ENCODE peak calls at places on chromosomes 7 and 10, in six cellular contexts. One of them, this sample, is unnamed.

GRCh38 chr7:45923290-45923689 is 2.2 kb upstream of the IGFBP3 start:
- DNase-seq in BE2C: peak
- DNase-seq in HFF-Myc: peak
- DNase-seq in kidney epithelial cell: no peak
- DNase-seq in choroid plexus epithelial cell: peak
- DNase-seq in dorsolateral prefrontal cortex: peak
- DNase-seq in this sample: peak

GRCh38 chr10:114042895-114043531 is 653 bp upstream of the ADRB1 start:
- DNase-seq in BE2C: no peak
- DNase-seq in HFF-Myc: no peak
- DNase-seq in kidney epithelial cell: no peak
- DNase-seq in choroid plexus epithelial cell: peak
- DNase-seq in dorsolateral prefrontal cortex: peak
- DNase-seq in this sample: peak

GRCh38 chr7:101216001-101216859 is 1.2 kb downstream of the PLOD3 start:
- DNase-seq in BE2C: no peak
- DNase-seq in HFF-Myc: no peak
- DNase-seq in kidney epithelial cell: no peak
- DNase-seq in choroid plexus epithelial cell: peak
- DNase-seq in dorsolateral prefrontal cortex: no peak
- DNase-seq in this sample: peak

GRCh38 chr10:1089017-1089689 is 33.0 kb downstream of the WDR37 start:
- DNase-seq in BE2C: no peak
- DNase-seq in HFF-Myc: no peak
- DNase-seq in kidney epithelial cell: no peak
- DNase-seq in choroid plexus epithelial cell: no peak
- DNase-seq in dorsolateral prefrontal cortex: no peak
- DNase-seq in this sample: no peak

GRCh38 chr10:63689768-63690167 is 168.6 kb downstream of the REEP3 start:
- DNase-seq in BE2C: no peak
- DNase-seq in HFF-Myc: no peak
- DNase-seq in kidney epithelial cell: no peak
- DNase-seq in choroid plexus epithelial cell: no peak
- DNase-seq in dorsolateral prefrontal cortex: no peak
- DNase-seq in this sample: no peak

GRCh38 chr10:112687647-112688046 is 240.6 kb downstream of the VTI1A start:
- DNase-seq in BE2C: no peak
- DNase-seq in HFF-Myc: no peak
- DNase-seq in kidney epithelial cell: no peak
- DNase-seq in choroid plexus epithelial cell: peak
- DNase-seq in dorsolateral prefrontal cortex: no peak
- DNase-seq in this sample: peak

GRCh38 chr7:2436341-2437104 is 33.1 kb downstream of the CHST12 start:
- DNase-seq in BE2C: no peak
- DNase-seq in HFF-Myc: no peak
- DNase-seq in kidney epithelial cell: no peak
- DNase-seq in choroid plexus epithelial cell: no peak
- DNase-seq in dorsolateral prefrontal cortex: no peak
- DNase-seq in this sample: no peak

GRCh38 chr10:14466256-14466655 is 135.5 kb upstream of the FRMD4A start:
- DNase-seq in BE2C: no peak
- DNase-seq in HFF-Myc: no peak
- DNase-seq in kidney epithelial cell: peak
- DNase-seq in choroid plexus epithelial cell: no peak
- DNase-seq in dorsolateral prefrontal cortex: no peak
- DNase-seq in this sample: no peak

GRCh38 chr7:149422065-149422913 is 38.6 kb downstream of the ZNF777 start:
- DNase-seq in BE2C: peak
- DNase-seq in HFF-Myc: peak
- DNase-seq in kidney epithelial cell: peak
- DNase-seq in choroid plexus epithelial cell: peak
- DNase-seq in dorsolateral prefrontal cortex: no peak
- DNase-seq in this sample: peak

GRCh38 chr7:45975367-45975766 is 54.3 kb upstream of the IGFBP3 start:
- DNase-seq in BE2C: no peak
- DNase-seq in HFF-Myc: no peak
- DNase-seq in kidney epithelial cell: no peak
- DNase-seq in choroid plexus epithelial cell: peak
- DNase-seq in dorsolateral prefrontal cortex: no peak
- DNase-seq in this sample: no peak

DNA sequence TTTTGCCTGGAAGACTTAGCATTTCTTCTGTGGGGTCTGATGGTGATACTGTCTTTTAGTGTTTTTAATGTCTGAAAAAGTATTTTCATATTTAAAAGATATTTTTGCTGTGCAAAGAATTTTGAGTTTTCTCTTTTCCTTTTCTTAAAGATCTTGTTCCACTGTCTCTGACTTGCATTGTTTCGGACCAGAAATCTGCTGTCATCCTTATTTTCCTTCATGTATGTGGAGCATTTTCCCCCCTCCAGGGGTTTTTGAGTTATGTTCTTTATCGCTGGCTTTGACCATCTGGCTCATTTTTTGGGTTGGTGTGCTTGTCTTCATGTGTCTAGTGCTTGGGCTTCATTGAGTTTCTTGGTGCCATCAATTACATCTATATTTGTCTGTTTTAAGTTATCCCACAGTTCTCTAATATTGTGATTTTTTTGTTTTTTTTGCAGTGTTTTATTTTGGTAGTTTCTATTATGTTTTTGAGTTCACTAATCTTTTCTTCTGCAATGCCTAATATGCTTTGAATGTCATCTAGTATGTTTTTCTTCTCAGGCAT is 119.9 kb downstream of the MGMT start:
- DNase-seq in BE2C: no peak
- DNase-seq in HFF-Myc: no peak
- DNase-seq in kidney epithelial cell: no peak
- DNase-seq in choroid plexus epithelial cell: peak
- DNase-seq in dorsolateral prefrontal cortex: no peak
- DNase-seq in this sample: no peak
- TF ChIP-seq CTCF in BE2C: no peak
- TF ChIP-seq CTCF in HFF-Myc: no peak
- TF ChIP-seq CTCF in kidney epithelial cell: no peak
- TF ChIP-seq CTCF in choroid plexus epithelial cell: no peak
- TF ChIP-seq CTCF in dorsolateral prefrontal cortex: no peak
- TF ChIP-seq CTCF in this sample: no peak

GRCh38 chr7:26102176-26102575 is 49.8 kb upstream of the NFE2L3 start:
- DNase-seq in BE2C: no peak
- DNase-seq in HFF-Myc: no peak
- DNase-seq in kidney epithelial cell: no peak
- DNase-seq in choroid plexus epithelial cell: no peak
- DNase-seq in dorsolateral prefrontal cortex: no peak
- DNase-seq in this sample: no peak
- H3K4me3 ChIP-seq in BE2C: no peak
- H3K4me3 ChIP-seq in HFF-Myc: no peak
- H3K4me3 ChIP-seq in kidney epithelial cell: no peak
- H3K4me3 ChIP-seq in choroid plexus epithelial cell: no peak
- H3K4me3 ChIP-seq in dorsolateral prefrontal cortex: no peak
- H3K4me3 ChIP-seq in this sample: no peak

GRCh38 chr7:147547252-147547897 is 1043.2 kb upstream of the C7orf33 start:
- DNase-seq in BE2C: peak
- DNase-seq in HFF-Myc: no peak
- DNase-seq in kidney epithelial cell: no peak
- DNase-seq in choroid plexus epithelial cell: peak
- DNase-seq in dorsolateral prefrontal cortex: no peak
- DNase-seq in this sample: no peak
- TF ChIP-seq CTCF in BE2C: peak
- TF ChIP-seq CTCF in HFF-Myc: peak
- TF ChIP-seq CTCF in kidney epithelial cell: peak
- TF ChIP-seq CTCF in choroid plexus epithelial cell: peak
- TF ChIP-seq CTCF in dorsolateral prefrontal cortex: no peak
- TF ChIP-seq CTCF in this sample: peak

DNA sequence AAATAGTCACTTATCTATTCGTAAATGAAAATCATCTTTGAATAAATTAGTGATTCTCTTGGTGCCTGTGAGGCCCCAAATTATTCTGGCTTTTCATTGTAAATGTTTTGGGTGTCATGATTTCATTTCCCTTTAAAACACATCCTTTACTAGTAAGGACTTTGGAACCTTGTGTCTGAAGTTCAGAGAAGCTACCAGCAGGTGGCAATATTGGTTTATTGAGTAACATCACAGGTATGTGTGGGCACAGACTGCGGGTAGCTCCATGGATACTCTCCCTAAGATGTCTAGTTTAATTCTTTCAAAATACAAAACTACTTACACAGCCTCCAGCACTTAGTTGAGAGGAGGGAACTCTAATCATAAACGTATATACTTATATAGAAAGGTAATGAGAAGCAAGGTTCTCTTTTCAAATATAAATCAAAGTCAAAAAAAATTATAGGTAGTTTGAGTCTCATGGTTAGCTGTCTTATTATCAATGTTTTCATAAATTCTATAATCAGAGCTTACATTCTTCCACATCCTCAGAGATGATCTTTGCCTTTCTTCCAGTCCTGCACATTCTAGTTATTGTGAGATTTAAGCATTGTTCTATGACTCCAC is 449.6 kb downstream of the GRM8 start:
- DNase-seq in BE2C: peak
- DNase-seq in HFF-Myc: peak
- DNase-seq in kidney epithelial cell: peak
- DNase-seq in choroid plexus epithelial cell: peak
- DNase-seq in dorsolateral prefrontal cortex: no peak
- DNase-seq in this sample: peak
- H3K4me3 ChIP-seq in BE2C: no peak
- H3K4me3 ChIP-seq in HFF-Myc: no peak
- H3K4me3 ChIP-seq in kidney epithelial cell: no peak
- H3K4me3 ChIP-seq in choroid plexus epithelial cell: no peak
- H3K4me3 ChIP-seq in dorsolateral prefrontal cortex: no peak
- H3K4me3 ChIP-seq in this sample: no peak

GRCh38 chr7:155739538-155740140 is 72.6 kb downstream of the SHH start:
- DNase-seq in BE2C: no peak
- DNase-seq in HFF-Myc: no peak
- DNase-seq in kidney epithelial cell: no peak
- DNase-seq in choroid plexus epithelial cell: no peak
- DNase-seq in dorsolateral prefrontal cortex: no peak
- DNase-seq in this sample: no peak
- TF ChIP-seq CTCF in BE2C: no peak
- TF ChIP-seq CTCF in HFF-Myc: no peak
- TF ChIP-seq CTCF in kidney epithelial cell: no peak
- TF ChIP-seq CTCF in choroid plexus epithelial cell: no peak
- TF ChIP-seq CTCF in dorsolateral prefrontal cortex: no peak
- TF ChIP-seq CTCF in this sample: no peak

DNA sequence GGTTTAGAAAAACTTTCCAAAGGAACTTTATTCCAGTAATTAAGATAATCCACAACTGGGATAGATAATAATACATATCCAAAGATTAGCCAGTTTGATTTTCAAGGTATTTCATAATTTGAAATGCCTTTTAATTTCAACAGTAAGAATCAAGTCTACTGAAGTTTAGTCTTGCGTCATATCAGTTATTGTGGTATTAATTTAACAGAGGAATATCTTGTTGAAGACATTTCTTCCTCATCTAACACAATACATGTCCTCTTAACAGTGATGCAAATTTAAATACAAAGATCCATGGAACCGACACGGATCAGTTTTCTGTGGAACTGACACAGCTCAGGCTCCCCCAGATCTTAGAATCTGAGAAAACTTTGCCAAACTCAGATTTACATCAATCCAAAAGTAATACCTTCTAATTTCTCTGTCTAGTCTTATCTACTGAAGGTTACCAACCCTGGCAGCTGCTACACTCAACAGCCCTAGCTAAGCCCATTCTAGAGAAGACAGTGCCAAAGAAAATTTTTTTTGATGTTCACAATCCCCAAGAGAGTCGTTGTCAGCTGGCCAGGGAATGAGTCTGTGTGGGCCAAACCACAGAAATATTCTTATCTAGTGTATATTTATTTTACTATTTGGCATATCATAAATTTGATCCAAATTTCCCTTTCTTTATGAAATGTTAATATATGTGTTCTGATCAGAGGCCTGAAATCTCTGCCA is 365.2 kb upstream of the MEOX2 start:
- DNase-seq in BE2C: no peak
- DNase-seq in HFF-Myc: no peak
- DNase-seq in kidney epithelial cell: no peak
- DNase-seq in choroid plexus epithelial cell: peak
- DNase-seq in dorsolateral prefrontal cortex: no peak
- DNase-seq in this sample: peak
- H3K4me3 ChIP-seq in BE2C: no peak
- H3K4me3 ChIP-seq in HFF-Myc: no peak
- H3K4me3 ChIP-seq in kidney epithelial cell: no peak
- H3K4me3 ChIP-seq in choroid plexus epithelial cell: no peak
- H3K4me3 ChIP-seq in dorsolateral prefrontal cortex: no peak
- H3K4me3 ChIP-seq in this sample: no peak

GRCh38 chr10:21891439-21891838 is 112.1 kb downstream of the DNAJC1 start:
- DNase-seq in BE2C: no peak
- DNase-seq in HFF-Myc: no peak
- DNase-seq in kidney epithelial cell: no peak
- DNase-seq in choroid plexus epithelial cell: no peak
- DNase-seq in dorsolateral prefrontal cortex: no peak
- DNase-seq in this sample: no peak

GRCh38 chr10:21885940-21886339 is 117.6 kb downstream of the DNAJC1 start:
- DNase-seq in BE2C: no peak
- DNase-seq in HFF-Myc: no peak
- DNase-seq in kidney epithelial cell: no peak
- DNase-seq in choroid plexus epithelial cell: no peak
- DNase-seq in dorsolateral prefrontal cortex: no peak
- DNase-seq in this sample: no peak

GRCh38 chr10:21888959-21889358 is 114.6 kb downstream of the DNAJC1 start:
- DNase-seq in BE2C: no peak
- DNase-seq in HFF-Myc: no peak
- DNase-seq in kidney epithelial cell: no peak
- DNase-seq in choroid plexus epithelial cell: no peak
- DNase-seq in dorsolateral prefrontal cortex: no peak
- DNase-seq in this sample: no peak

GRCh38 chr10:21894648-21895342 is 108.7 kb downstream of the DNAJC1 start:
- DNase-seq in BE2C: no peak
- DNase-seq in HFF-Myc: no peak
- DNase-seq in kidney epithelial cell: no peak
- DNase-seq in choroid plexus epithelial cell: no peak
- DNase-seq in dorsolateral prefrontal cortex: no peak
- DNase-seq in this sample: no peak

GRCh38 chr10:21889477-21890275 is 113.9 kb downstream of the DNAJC1 start:
- DNase-seq in BE2C: no peak
- DNase-seq in HFF-Myc: no peak
- DNase-seq in kidney epithelial cell: no peak
- DNase-seq in choroid plexus epithelial cell: no peak
- DNase-seq in dorsolateral prefrontal cortex: no peak
- DNase-seq in this sample: no peak
- TF ChIP-seq CTCF in BE2C: no peak
- TF ChIP-seq CTCF in HFF-Myc: no peak
- TF ChIP-seq CTCF in kidney epithelial cell: no peak
- TF ChIP-seq CTCF in choroid plexus epithelial cell: no peak
- TF ChIP-seq CTCF in dorsolateral prefrontal cortex: no peak
- TF ChIP-seq CTCF in this sample: no peak

GRCh38 chr7:7953761-7954160 is 14.8 kb upstream of the GLCCI1 start:
- DNase-seq in BE2C: no peak
- DNase-seq in HFF-Myc: no peak
- DNase-seq in kidney epithelial cell: no peak
- DNase-seq in choroid plexus epithelial cell: no peak
- DNase-seq in dorsolateral prefrontal cortex: no peak
- DNase-seq in this sample: no peak
- H3K4me3 ChIP-seq in BE2C: no peak
- H3K4me3 ChIP-seq in HFF-Myc: no peak
- H3K4me3 ChIP-seq in kidney epithelial cell: no peak
- H3K4me3 ChIP-seq in choroid plexus epithelial cell: no peak
- H3K4me3 ChIP-seq in dorsolateral prefrontal cortex: no peak
- H3K4me3 ChIP-seq in this sample: no peak